ENCODE peak calls at places on chromosome 19, in six cellular contexts. W is HFF-Myc; S is stimulated activated naive CD4-positive, alpha-beta T cell; Q is HT-29; C is activated naive CD8-positive, alpha-beta T cell treated with anti-CD3 and anti-CD28 coated beads, Interleukin-2, amount 50 U/mL, for 24 hours; L is cerebellar cortex. X is an unnamed sample.

GRCh38 chr19:56091066-56091490 is 30.0 kb downstream of the ZNF787 start:
- DNase-seq in Q (no peak), S (no peak), L (no peak), C (no peak), W (no peak), X (peak)

GRCh38 chr19:56661248-56661647 is 10.3 kb downstream of the ZNF835 start:
- DNase-seq in S (no peak), C (no peak), L (no peak), W (no peak), Q (no peak), X (no peak)

GRCh38 chr19:13016245-13016627 is 21.0 kb downstream of the NFIX start:
- DNase-seq in L (no peak), S (no peak), W (no peak), Q (no peak), C (no peak), X (no peak)

GRCh38 chr19:15195381-15195964 is 5.3 kb downstream of the NOTCH3 start:
- DNase-seq in L (no peak), S (no peak), W (no peak), Q (peak), C (peak), X (peak)

GRCh38 chr19:7992575-7992974 is 12.9 kb downstream of the ELAVL1 start:
- DNase-seq in Q (no peak), C (no peak), S (no peak), W (no peak), L (no peak), X (peak)

GRCh38 chr19:33402421-33403220 is 29.1 kb downstream of the CEBPG start:
- DNase-seq in L (no peak), Q (peak), C (no peak), W (no peak), S (no peak), X (no peak)

GRCh38 chr19:485583-486236 is 10.6 kb upstream of the MADCAM1 start:
- DNase-seq in Q (no peak), C (no peak), S (no peak), L (no peak), W (no peak), X (peak)

GRCh38 chr19:29673451-29674371 is 8.4 kb downstream of the PLEKHF1 start:
- DNase-seq in L (no peak), Q (no peak), W (no peak), C (no peak), S (no peak), X (no peak)

GRCh38 chr19:19451429-19452240 is 46.2 kb downstream of the GATAD2A start:
- DNase-seq in W (no peak), Q (no peak), C (peak), S (peak), L (no peak), X (no peak)

GRCh38 chr19:5801796-5802616 is 2.9 kb upstream of the NRTN start:
- DNase-seq in W (peak), L (peak), C (peak), Q (no peak), S (no peak), X (no peak)

GRCh38 chr19:50772408-50773311 is 2.4 kb downstream of the GPR32 start:
- DNase-seq in Q (peak), S (no peak), C (no peak), W (no peak), L (no peak), X (no peak)

GRCh38 chr19:54154603-54155345 is 4.7 kb downstream of the LENG1 start:
- DNase-seq in S (peak), L (no peak), W (no peak), C (no peak), Q (no peak), X (no peak)

GRCh38 chr19:46442808-46443450 is 14.2 kb upstream of the PNMA8C start:
- DNase-seq in L (no peak), W (no peak), Q (no peak), S (no peak), C (no peak), X (peak)

X was measured in bronchial epithelial cell.